ENCODE peak calls at places on chromosomes 3 and 15, in seven cellular contexts. X is GM12878, V is HCT116, Z is SK-N-SH, Y is HepG2, T is H1, J is K562. K is an unnamed sample.

GRCh38 chr3:174094671-174095070 is 697.1 kb downstream of the NLGN1 start:
- DNase-seq in Y (no peak), J (no peak), T (no peak), X (no peak), Z (no peak), V (no peak), K (no peak)

GRCh38 chr3:126304291-126304690 is 52.9 kb downstream of the KLF15 start:
- DNase-seq in Z (no peak), T (no peak), V (no peak), J (no peak), X (no peak), Y (no peak), K (no peak)

GRCh38 chr15:90266485-90266884 is 1.0 kb downstream of the NGRN start:
- DNase-seq in T (no peak), V (no peak), Y (no peak), Z (no peak), X (no peak), J (no peak), K (no peak)

GRCh38 chr3:113231391-113231790 is 20.0 kb downstream of the BOC start:
- DNase-seq in J (no peak), Y (no peak), T (no peak), Z (no peak), X (no peak), V (no peak), K (no peak)

GRCh38 chr15:40441736-40442531 is 1.2 kb downstream of the BAHD1 start:
- DNase-seq in Z (peak), Y (no peak), J (peak), X (no peak), T (no peak), V (no peak), K (no peak)

GRCh38 chr3:49422379-49423248 is at the start of gene AMT:
- DNase-seq in V (no peak), X (no peak), Z (peak), Y (peak), T (peak), J (no peak), K (no peak)

GRCh38 chr3:12545473-12545791 is at the start of gene MKRN2OS:
- DNase-seq in J (no peak), X (no peak), T (peak), Y (no peak), Z (no peak), V (peak), K (peak)

GRCh38 chr3:197343656-197344408 is 45.4 kb upstream of the DLG1 start:
- DNase-seq in V (no peak), X (no peak), Z (no peak), J (no peak), Y (no peak), T (no peak), K (no peak)

GRCh38 chr3:196080997-196081833 is 675 bp downstream of the TFRC start:
- DNase-seq in X (no peak), Y (peak), Z (peak), T (peak), V (no peak), J (peak), K (peak)

GRCh38 chr15:25244731-25245585 is 193.9 kb downstream of the UBE3A start:
- DNase-seq in T (peak), Y (no peak), V (no peak), X (no peak), J (no peak), Z (no peak), K (no peak)

GRCh38 chr3:64838150-64838735 is 150.4 kb upstream of the ADAMTS9 start:
- DNase-seq in J (no peak), T (no peak), V (no peak), Z (no peak), Y (no peak), X (no peak), K (no peak)

GRCh38 chr3:32685604-32686185 is 707 bp downstream of the CNOT10 start:
- DNase-seq in V (no peak), Z (no peak), J (no peak), T (no peak), Y (peak), X (no peak), K (peak)

GRCh38 chr3:50237133-50237651 is 1.2 kb downstream of the GNAI2 start:
- DNase-seq in X (no peak), J (no peak), V (no peak), T (peak), Z (peak), Y (no peak), K (no peak)

GRCh38 chr3:27584874-27585273 is 100.7 kb upstream of the SLC4A7 start:
- DNase-seq in T (no peak), J (no peak), X (no peak), Z (no peak), Y (peak), V (no peak), K (no peak)

GRCh38 chr3:114542359-114542758 is 248.5 kb downstream of the TIGIT start:
- DNase-seq in Z (no peak), Y (no peak), T (no peak), V (no peak), J (no peak), X (no peak), K (no peak)

GRCh38 chr15:100116416-100117190 is 225.2 kb downstream of the ADAMTS17 start:
- DNase-seq in J (no peak), T (no peak), Z (no peak), Y (no peak), V (no peak), X (no peak), K (no peak)

GRCh38 chr3:113128386-113129015 is 82.9 kb upstream of the BOC start:
- DNase-seq in V (no peak), J (no peak), T (no peak), Y (no peak), Z (no peak), X (no peak), K (no peak)

GRCh38 chr3:149020196-149020838 is 29.0 kb downstream of the GYG1 start:
- DNase-seq in X (no peak), T (no peak), V (no peak), Y (no peak), J (no peak), Z (no peak), K (no peak)

GRCh38 chr3:2713923-2714322 is 396.3 kb downstream of the IL5RA start:
- DNase-seq in T (no peak), J (peak), Z (no peak), V (no peak), Y (no peak), X (no peak), K (no peak)

GRCh38 chr15:93358171-93359036 is 269.4 kb upstream of the RGMA start:
- DNase-seq in X (no peak), Y (no peak), Z (no peak), V (no peak), T (no peak), J (no peak), K (no peak)

GRCh38 chr3:14900881-14901873 is 46.2 kb upstream of the NR2C2 start:
- DNase-seq in Z (no peak), T (no peak), V (no peak), X (no peak), Y (no peak), J (no peak), K (no peak)

GRCh38 chr3:123568875-123569274 is 16.0 kb downstream of the HACD2 start:
- DNase-seq in J (no peak), Z (peak), Y (no peak), X (no peak), T (no peak), V (no peak), K (no peak)

GRCh38 chr3:60448668-60449067 is 802.6 kb downstream of the FHIT start:
- DNase-seq in Y (no peak), Z (no peak), V (no peak), J (no peak), X (no peak), T (no peak), K (no peak)

GRCh38 chr3:191378142-191378541 is 47.8 kb upstream of the UTS2B start:
- DNase-seq in V (no peak), X (no peak), Y (no peak), J (no peak), Z (no peak), T (no peak), K (no peak)

GRCh38 chr3:143757691-143758090 is 90.6 kb downstream of the SLC9A9 start:
- DNase-seq in V (no peak), J (no peak), Y (no peak), Z (no peak), T (no peak), X (no peak), K (no peak)

GRCh38 chr15:98076021-98076816 is 115.7 kb downstream of the ARRDC4 start:
- DNase-seq in X (no peak), T (no peak), V (no peak), J (peak), Y (no peak), Z (no peak), K (no peak)
- TF ChIP-seq JUND in X (no peak), T (no peak), V (no peak), J (peak), Y (no peak), Z (no peak), K (no peak)

GRCh38 chr15:82554351-82554750 is 14.1 kb upstream of the RPS17 start:
- DNase-seq in J (no peak), T (no peak), Y (no peak), Z (no peak), X (no peak), V (no peak), K (no peak)
- TF ChIP-seq JUND in J (no peak), T (no peak), Y (no peak), Z (no peak), X (no peak), V (no peak), K (no peak)

DNA sequence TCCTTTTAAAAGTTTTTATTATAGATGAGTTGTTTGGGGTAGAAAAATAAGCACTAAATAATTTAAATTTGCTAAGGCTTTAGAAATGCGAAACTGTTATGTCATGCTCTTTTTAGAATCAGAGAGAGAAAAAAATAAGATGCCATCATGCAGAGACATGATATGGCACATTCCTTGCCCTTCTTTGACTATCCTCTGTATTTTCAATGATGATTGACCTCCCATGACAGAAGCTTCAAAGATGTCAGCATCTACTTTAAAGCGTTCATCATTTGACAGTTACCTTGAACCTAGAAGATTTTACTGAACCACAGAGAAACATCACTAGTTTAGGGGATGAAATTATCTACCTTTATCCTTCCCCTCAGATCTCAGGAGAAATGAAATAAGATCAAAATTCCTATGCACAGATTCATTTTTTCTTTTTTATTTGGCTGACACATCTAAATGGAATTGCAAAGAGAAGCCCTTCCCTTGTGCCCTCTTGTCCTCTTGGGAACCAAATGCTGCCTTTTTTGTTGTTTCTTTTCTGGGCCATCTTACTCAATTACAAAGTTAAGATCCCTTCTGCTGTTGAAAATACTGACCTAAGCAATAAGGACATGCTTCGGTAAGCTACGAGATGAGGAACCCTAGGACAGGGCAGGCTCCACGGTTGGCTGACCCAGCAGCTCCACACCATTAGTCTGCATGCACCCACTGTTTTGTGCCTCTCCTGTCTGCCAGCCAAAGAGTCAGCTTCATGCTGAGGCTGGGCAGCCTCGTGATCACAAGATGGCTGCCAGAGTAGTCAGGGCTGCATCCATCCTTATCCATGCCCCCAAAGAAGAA is 289.6 kb upstream of the TPM1 start:
- DNase-seq in J (no peak), Z (no peak), X (no peak), Y (no peak), V (no peak), T (no peak), K (no peak)
- TF ChIP-seq JUND in J (no peak), Z (peak), X (no peak), Y (no peak), V (no peak), T (no peak), K (no peak)

GRCh38 chr3:58522759-58523425 is 14.1 kb downstream of the ACOX2 start:
- DNase-seq in Z (no peak), X (no peak), Y (peak), T (peak), V (no peak), J (no peak), K (no peak)

GRCh38 chr3:58520403-58520784 is 16.6 kb downstream of the ACOX2 start:
- DNase-seq in Y (no peak), X (no peak), V (no peak), J (peak), T (no peak), Z (no peak), K (no peak)

GRCh38 chr3:58519668-58520402 is 17.2 kb downstream of the ACOX2 start:
- DNase-seq in Y (peak), Z (no peak), X (no peak), T (no peak), J (no peak), V (no peak), K (no peak)

GRCh38 chr3:58521002-58521670 is 15.9 kb downstream of the ACOX2 start:
- DNase-seq in V (no peak), Z (no peak), T (no peak), X (no peak), Y (peak), J (peak), K (peak)

DNA sequence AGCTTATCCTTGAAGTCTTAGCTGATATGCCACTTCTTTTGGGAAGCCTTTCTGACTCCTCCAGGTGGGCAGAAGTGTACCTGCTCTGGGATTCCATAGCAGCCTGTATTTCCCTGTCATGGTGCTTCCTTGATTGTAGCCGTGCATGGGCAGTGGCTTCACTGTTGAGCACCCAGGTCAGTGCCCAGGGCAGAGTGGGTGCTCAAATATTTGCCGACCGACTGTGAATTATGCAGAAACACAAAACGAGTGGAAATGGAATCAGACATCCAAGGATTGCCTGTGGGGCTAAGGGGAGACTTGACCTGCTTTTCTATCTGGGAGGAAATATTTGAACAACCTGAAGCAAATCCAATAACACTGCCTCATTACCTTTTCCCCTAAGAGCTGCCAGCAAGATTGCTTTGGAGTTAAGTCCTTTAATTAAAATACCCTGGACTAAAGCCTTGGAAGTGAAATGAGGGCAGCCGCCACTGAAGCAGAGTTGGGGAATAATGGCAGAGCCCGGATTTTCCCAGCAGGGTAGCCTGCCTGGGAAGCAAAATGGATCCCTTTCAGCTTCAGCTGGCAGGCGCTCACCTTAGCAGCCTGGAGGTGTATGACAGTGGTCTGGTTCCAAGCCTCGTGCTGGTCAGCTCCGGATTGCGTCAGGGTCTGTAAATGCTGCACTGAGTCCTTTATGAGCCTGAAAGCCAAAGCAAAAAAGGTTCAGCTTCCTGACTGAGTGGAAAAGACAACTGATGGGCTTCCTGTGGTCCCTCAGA is 14.9 kb downstream of the ACOX2 start:
- DNase-seq in Y (peak), J (no peak), V (no peak), T (peak), Z (no peak), X (no peak), K (peak)
- TF ChIP-seq JUND in Y (no peak), J (no peak), V (no peak), T (no peak), Z (no peak), X (no peak), K (peak)

GRCh38 chr3:71817262-71817661 is 32.3 kb upstream of the PROK2 start:
- DNase-seq in J (no peak), X (no peak), V (no peak), Z (no peak), Y (no peak), T (no peak), K (no peak)
- TF ChIP-seq JUND in J (no peak), X (no peak), V (no peak), Z (no peak), Y (no peak), T (no peak), K (no peak)

GRCh38 chr3:56858331-56858730 is 56.6 kb upstream of the ARHGEF3 start:
- DNase-seq in Y (peak), J (no peak), T (no peak), Z (no peak), V (no peak), X (no peak), K (no peak)

GRCh38 chr3:56855856-56856538 is 54.2 kb upstream of the ARHGEF3 start:
- DNase-seq in X (no peak), Z (peak), V (no peak), T (peak), Y (peak), J (no peak), K (no peak)

GRCh38 chr3:56856686-56857577 is 55.2 kb upstream of the ARHGEF3 start:
- DNase-seq in V (no peak), Z (no peak), Y (no peak), J (peak), T (no peak), X (no peak), K (no peak)

GRCh38 chr3:56851966-56852884 is 50.5 kb upstream of the ARHGEF3 start:
- DNase-seq in Y (no peak), T (no peak), V (no peak), Z (no peak), X (no peak), J (no peak), K (no peak)

GRCh38 chr3:56854856-56855620 is 53.3 kb upstream of the ARHGEF3 start:
- DNase-seq in Z (no peak), J (no peak), Y (no peak), T (no peak), X (no peak), V (no peak), K (no peak)
- TF ChIP-seq JUND in Z (no peak), J (no peak), Y (no peak), T (no peak), X (no peak), V (no peak), K (no peak)

GRCh38 chr15:75302318-75302717 is 19.7 kb downstream of the GOLGA6D start:
- DNase-seq in Z (no peak), J (no peak), Y (no peak), X (no peak), T (no peak), V (no peak), K (no peak)

GRCh38 chr15:75306188-75306587 is 23.6 kb downstream of the GOLGA6D start:
- DNase-seq in V (no peak), T (no peak), Z (no peak), J (no peak), X (no peak), Y (no peak), K (no peak)

GRCh38 chr15:75309711-75310110 is 26.2 kb upstream of the COMMD4 start:
- DNase-seq in X (no peak), V (no peak), Z (no peak), Y (peak), T (no peak), J (no peak), K (no peak)

GRCh38 chr15:75313116-75313845 is 22.6 kb upstream of the COMMD4 start:
- DNase-seq in Y (no peak), Z (no peak), X (no peak), T (no peak), J (no peak), V (no peak), K (no peak)

GRCh38 chr15:75307778-75308390 is 25.2 kb downstream of the GOLGA6D start:
- DNase-seq in T (peak), X (no peak), Z (peak), J (peak), Y (peak), V (peak), K (peak)
- TF ChIP-seq JUND in T (no peak), X (no peak), Z (no peak), J (no peak), Y (no peak), V (no peak), K (no peak)

DNA sequence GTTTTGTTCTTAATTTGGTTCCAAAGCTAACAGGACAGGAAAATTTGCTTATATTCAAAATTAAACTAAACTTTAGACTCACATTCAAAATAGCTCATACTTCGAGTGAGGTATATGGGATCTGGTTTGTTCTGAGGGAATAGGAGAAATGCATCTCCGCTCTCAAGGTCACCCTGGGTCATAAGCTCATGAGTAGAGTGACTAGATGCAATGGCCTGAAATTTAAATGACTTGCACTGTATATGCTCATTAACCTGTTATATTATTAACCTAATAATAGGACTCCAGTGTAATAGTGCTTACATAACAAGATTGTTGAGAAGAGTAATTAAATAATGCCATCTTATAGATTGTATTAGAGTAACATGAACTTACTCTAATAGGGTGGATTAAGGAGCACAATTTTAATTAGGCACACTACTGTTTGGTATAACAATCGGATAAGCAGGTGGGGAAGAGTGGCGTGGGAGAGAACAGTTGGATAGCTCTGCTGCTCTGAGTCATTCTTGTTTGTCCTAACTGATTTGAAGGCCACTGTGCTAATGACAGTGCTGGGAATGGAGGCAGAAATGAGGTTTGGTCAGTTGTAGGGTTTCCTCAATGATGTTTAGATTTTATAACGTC is 5.2 kb downstream of the NKTR start:
- DNase-seq in J (peak), Y (peak), T (no peak), Z (no peak), V (no peak), X (no peak), K (no peak)
- TF ChIP-seq JUND in J (peak), Y (no peak), T (no peak), Z (no peak), V (no peak), X (no peak), K (no peak)

DNA sequence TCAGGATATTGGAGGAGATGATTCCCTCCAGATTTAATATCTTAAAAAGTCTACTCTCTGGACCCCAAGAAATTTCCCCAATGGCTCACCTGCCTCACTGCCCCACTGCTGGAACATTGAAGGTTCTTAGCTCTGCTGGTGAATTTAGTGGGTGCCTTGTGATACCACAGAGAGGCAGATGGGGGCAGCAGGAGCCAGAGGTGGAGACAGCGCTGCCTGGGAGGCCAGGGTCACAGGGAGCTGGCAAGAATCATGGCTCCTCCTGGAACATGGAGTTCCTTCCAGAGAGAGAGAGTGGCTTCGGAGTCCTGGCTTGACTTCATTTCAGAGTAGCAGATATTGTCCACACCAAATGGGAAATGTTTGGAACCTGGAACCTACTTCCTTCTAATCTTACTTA is 263.5 kb upstream of the CFAP20DC start:
- DNase-seq in J (peak), Y (peak), Z (peak), T (peak), V (peak), X (no peak), K (no peak)
- TF ChIP-seq JUND in J (no peak), Y (no peak), Z (no peak), T (no peak), V (no peak), X (no peak), K (no peak)

K was measured in T47D.